ENCODE peak calls at places on chromosomes 1 and 21, in nine cellular contexts. P is CD4-positive, alpha-beta memory T cell; S is tibial nerve; A is lung; N is heart right ventricle; Q is PC-3; K is cardiac muscle cell; B is fibroblast of lung; C is tibial artery. V is an unnamed sample.
A peak's percentile ranks its signal among the peaks of the same experiment; 100 is the strongest.

GRCh38 chr1:160755864-160756616 is 17.0 kb downstream of the SLAMF7 start:
- DNase-seq in P (peak; percentile 48), A (no peak), C (no peak), N (no peak), K (no peak), S (no peak), Q (no peak), B (no peak), V (no peak)

GRCh38 chr1:62070384-62071011 is 124.2 kb upstream of the L1TD1 start:
- DNase-seq in A (no peak), C (no peak), K (peak; percentile 29), P (no peak), Q (peak; percentile 47), S (peak; percentile 13), B (peak; percentile 42), N (no peak), V (no peak)

GRCh38 chr1:60583696-60584095 is 498.7 kb upstream of the NFIA start:
- DNase-seq in N (no peak), K (no peak), Q (no peak), A (no peak), C (no peak), B (no peak), P (no peak), S (no peak), V (no peak)

GRCh38 chr1:192763756-192764155 is 45.1 kb upstream of the RGS2 start:
- DNase-seq in N (no peak), Q (peak; percentile 3), P (no peak), B (peak; percentile 58), A (no peak), S (no peak), K (peak; percentile 34), C (no peak), V (no peak)

GRCh38 chr1:17201201-17202021 is 3.5 kb upstream of the PADI1 start:
- DNase-seq in B (no peak), Q (no peak), A (no peak), C (no peak), N (no peak), P (peak; percentile 60), K (no peak), S (no peak), V (no peak)

GRCh38 chr1:68321084-68321685 is 88.9 kb upstream of the WLS start:
- DNase-seq in K (peak; percentile 76), N (peak; percentile 53), Q (peak; percentile 77), A (peak; percentile 70), C (peak; percentile 44), P (no peak), S (peak; percentile 36), B (peak; percentile 72), V (peak; percentile 58)

GRCh38 chr1:178275553-178275952 is 181.6 kb downstream of the RASAL2 start:
- DNase-seq in S (no peak), C (no peak), B (no peak), N (no peak), K (no peak), P (no peak), Q (no peak), A (no peak), V (no peak)

GRCh38 chr1:42849944-42850343 is 3.5 kb downstream of the ZNF691 start:
- DNase-seq in B (no peak), C (no peak), P (no peak), S (no peak), A (no peak), N (no peak), Q (no peak), K (no peak), V (no peak)

GRCh38 chr1:107593436-107594209 is 371.4 kb downstream of the VAV3 start:
- DNase-seq in N (no peak), P (no peak), K (no peak), A (no peak), S (no peak), Q (peak; percentile 84), C (no peak), B (peak; percentile 1), V (no peak)

GRCh38 chr21:35324372-35325220 is 275.5 kb upstream of the RUNX1 start:
- DNase-seq in N (no peak), K (peak; percentile 70), S (peak; percentile 30), Q (peak; percentile 56), P (no peak), B (peak; percentile 82), A (no peak), C (peak; percentile 44), V (no peak)

GRCh38 chr1:61496501-61496900 is 228.4 kb downstream of the TM2D1 start:
- DNase-seq in A (no peak), S (no peak), N (no peak), P (no peak), B (no peak), K (peak; percentile 82), Q (peak; percentile 98), C (no peak), V (no peak)

GRCh38 chr1:89589515-89589914 is 43.4 kb upstream of the LRRC8C start:
- DNase-seq in C (no peak), A (no peak), Q (no peak), P (no peak), N (no peak), K (peak; percentile 42), B (no peak), S (no peak), V (no peak)

GRCh38 chr1:100422065-100422464 is 69.8 kb downstream of the CDC14A start:
- DNase-seq in Q (no peak), C (no peak), B (no peak), S (no peak), P (no peak), A (no peak), K (no peak), N (no peak), V (no peak)

GRCh38 chr1:187078321-187078720 is 249.6 kb downstream of the PLA2G4A start:
- DNase-seq in B (no peak), S (no peak), N (no peak), A (no peak), C (no peak), P (no peak), Q (no peak), K (no peak), V (no peak)

GRCh38 chr1:56061824-56062223 is 517.5 kb downstream of the PLPP3 start:
- DNase-seq in P (no peak), C (no peak), A (no peak), S (no peak), Q (peak; percentile 63), B (no peak), N (no peak), K (no peak), V (no peak)

GRCh38 chr1:40032240-40032891 is 8.2 kb upstream of the CAP1 start:
- DNase-seq in C (peak; percentile 41), B (peak; percentile 79), N (peak; percentile 41), A (peak; percentile 45), S (peak; percentile 63), Q (peak; percentile 71), K (peak; percentile 81), P (peak; percentile 51), V (peak; percentile 50)

GRCh38 chr21:42214081-42214750 is 4.7 kb upstream of the ABCG1 start:
- DNase-seq in K (no peak), S (no peak), P (no peak), Q (no peak), C (no peak), N (no peak), A (no peak), B (no peak), V (no peak)

GRCh38 chr1:28370220-28371010 is 875 bp downstream of the PHACTR4 start:
- DNase-seq in B (peak; percentile 41), N (peak; percentile 16), A (peak; percentile 29), K (peak; percentile 45), S (peak; percentile 9), C (no peak), P (peak; percentile 50), Q (peak; percentile 55), V (peak; percentile 31)

GRCh38 chr1:223733898-223734852 is 21.8 kb downstream of the CAPN2 start:
- DNase-seq in C (no peak), S (no peak), A (no peak), P (no peak), B (no peak), Q (no peak), N (no peak), K (no peak), V (no peak)

GRCh38 chr1:101257500-101258325 is 20.9 kb downstream of the S1PR1 start:
- DNase-seq in B (no peak), N (no peak), K (peak; percentile 19), C (no peak), P (peak; percentile 68), Q (peak; percentile 49), A (peak; percentile 42), S (no peak), V (no peak)

GRCh38 chr1:21919520-21919919 is 17.6 kb downstream of the HSPG2 start:
- DNase-seq in C (no peak), N (no peak), P (no peak), S (no peak), B (peak; percentile 61), A (no peak), Q (peak; percentile 77), K (peak; percentile 62), V (no peak)
- H3K27ac ChIP-seq in C (peak overlapping the region; percentile 97), N (peak overlapping the region; percentile 96), P (no peak overlapping the region), S (peak overlapping the region; percentile 93), B (peak overlapping the region; percentile 67), A (no peak overlapping the region), Q (no peak overlapping the region), K (peak overlapping the region; percentile 98), V (peak overlapping the region; percentile 84)

DNA sequence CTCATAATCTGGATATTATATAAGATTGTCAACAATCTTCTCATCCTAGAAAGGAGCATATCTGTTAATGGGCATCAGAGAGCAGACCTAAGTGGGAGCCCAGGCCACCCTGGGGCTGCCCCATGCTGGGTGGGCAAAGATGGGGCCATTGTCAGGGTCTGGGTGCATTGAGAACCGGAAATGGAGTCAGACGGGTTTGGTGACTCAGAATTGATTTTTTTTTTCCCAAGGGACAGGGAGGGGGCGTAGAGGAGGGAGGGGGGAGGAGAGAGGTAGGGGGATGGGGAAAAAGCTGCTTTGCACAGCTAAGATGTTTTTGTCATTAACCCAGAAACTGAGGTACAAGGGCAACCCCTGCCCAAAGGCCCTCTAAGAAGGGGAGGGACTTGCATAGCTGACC is 1.3 kb downstream of the ATXN7L2 start:
- DNase-seq in C (no peak), Q (no peak), S (no peak), K (no peak), P (no peak), N (no peak), A (no peak), B (no peak), V (no peak)
- H3K27ac ChIP-seq in C (no peak overlapping the region), Q (no peak overlapping the region), S (no peak overlapping the region), K (no peak overlapping the region), P (no peak overlapping the region), N (no peak overlapping the region), A (no peak overlapping the region), B (no peak overlapping the region), V (no peak overlapping the region)

GRCh38 chr1:3350441-3351261 is 103.8 kb upstream of the ARHGEF16 start:
- DNase-seq in C (peak; percentile 74), Q (no peak), N (peak; percentile 63), A (no peak), S (no peak), K (no peak), P (no peak), B (no peak), V (no peak)
- H3K27ac ChIP-seq in C (peak overlapping the region; percentile 94), Q (no peak overlapping the region), N (peak overlapping the region; percentile 94), A (no peak overlapping the region), S (peak overlapping the region; percentile 98), K (peak overlapping the region; percentile 99), P (no peak overlapping the region), B (no peak overlapping the region), V (no peak overlapping the region)

DNA sequence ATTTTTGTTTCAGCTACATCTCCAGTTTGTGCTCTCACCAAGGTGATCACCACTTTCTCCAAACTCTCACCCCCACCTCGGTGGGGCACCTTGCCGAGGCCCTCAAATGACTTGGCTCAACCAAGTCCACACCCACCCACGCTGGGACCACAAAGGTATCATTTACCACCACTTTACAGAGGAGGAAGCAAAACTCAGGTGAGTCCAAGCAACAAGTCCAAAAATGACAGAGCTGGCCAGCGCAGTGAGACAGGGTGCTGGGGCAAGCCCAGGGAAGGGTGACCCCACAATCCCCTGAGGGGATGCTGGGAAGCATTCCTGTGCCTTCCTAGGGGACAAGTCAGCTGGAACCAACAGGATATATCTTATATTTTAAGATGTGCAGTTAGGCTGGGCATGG is 24.7 kb downstream of the SSBP3 start:
- DNase-seq in K (no peak), A (no peak), Q (no peak), S (no peak), N (no peak), B (no peak), C (no peak), P (no peak), V (no peak)
- H3K27ac ChIP-seq in K (no peak overlapping the region), A (no peak overlapping the region), Q (no peak overlapping the region), S (no peak overlapping the region), N (no peak overlapping the region), B (no peak overlapping the region), C (no peak overlapping the region), P (no peak overlapping the region), V (no peak overlapping the region)

V was measured in WERI-Rb-1.